ENCODE peak calls at places on chromosome 1, in seven cellular contexts. P, Y, D, F, N, C and L are unnamed samples.

GRCh38 chr1:193434319-193434718 is 247.9 kb upstream of the B3GALT2 start:
- DNase-seq in P (no peak), Y (no peak), D (peak; percentile 50), F (peak; percentile 69), N (no peak), C (no peak), L (no peak)

GRCh38 chr1:52402860-52403240 is 1.4 kb downstream of the ORC1 start:
- DNase-seq in P (no peak), Y (no peak), D (no peak), F (no peak), N (no peak), C (no peak), L (no peak)

GRCh38 chr1:6486433-6487011 is 4.9 kb downstream of the PLEKHG5 start:
- DNase-seq in P (peak; percentile 94), Y (peak; percentile 87), D (peak; percentile 92), F (peak; percentile 91), N (peak; percentile 97), C (peak; percentile 81), L (peak; percentile 93)

GRCh38 chr1:67748630-67749029 is 63.6 kb downstream of the GADD45A start:
- DNase-seq in P (no peak), Y (no peak), D (peak; percentile 48), F (peak; percentile 52), N (no peak), C (no peak), L (no peak)

GRCh38 chr1:153510984-153511410 is 24.8 kb downstream of the S100A6 start:
- DNase-seq in P (peak; percentile 90), Y (peak; percentile 62), D (peak; percentile 81), F (peak; percentile 86), N (peak; percentile 95), C (peak; percentile 85), L (peak; percentile 94)

GRCh38 chr1:180800945-180801344 is 111.8 kb upstream of the KIAA1614 start:
- DNase-seq in P (no peak), Y (no peak), D (no peak), F (no peak), N (no peak), C (peak; percentile 70), L (peak; percentile 76)

GRCh38 chr1:212470059-212470458 is 37.3 kb downstream of the NENF start:
- DNase-seq in P (no peak), Y (no peak), D (peak; percentile 43), F (peak; percentile 95), N (peak; percentile 97), C (no peak), L (peak; percentile 56)

GRCh38 chr1:60970081-60970509 is 112.3 kb upstream of the NFIA start:
- DNase-seq in P (no peak), Y (peak; percentile 29), D (peak; percentile 76), F (peak; percentile 17), N (no peak), C (no peak), L (peak; percentile 14)

GRCh38 chr1:232905324-232906034 is 44.9 kb upstream of the NTPCR start:
- DNase-seq in P (no peak), Y (no peak), D (peak; percentile 55), F (peak; percentile 17), N (no peak), C (no peak), L (no peak)

GRCh38 chr1:233409540-233409939 is 82.0 kb downstream of the MAP3K21 start:
- DNase-seq in P (no peak), Y (no peak), D (no peak), F (no peak), N (no peak), C (no peak), L (no peak)

GRCh38 chr1:59081795-59082194 is 215.1 kb upstream of the FGGY start:
- DNase-seq in P (no peak), Y (no peak), D (no peak), F (peak; percentile 70), N (no peak), C (no peak), L (no peak)

GRCh38 chr1:69913967-69914366 is 291.4 kb downstream of the LRRC40 start:
- DNase-seq in P (no peak), Y (no peak), D (peak; percentile 14), F (no peak), N (no peak), C (no peak), L (no peak)

GRCh38 chr1:164423136-164423535 is 135.8 kb upstream of the PBX1 start:
- DNase-seq in P (no peak), Y (no peak), D (no peak), F (no peak), N (no peak), C (no peak), L (no peak)

GRCh38 chr1:186829679-186830587 is 1.2 kb downstream of the PLA2G4A start:
- DNase-seq in P (no peak), Y (no peak), D (peak; percentile 28), F (no peak), N (no peak), C (no peak), L (no peak)

GRCh38 chr1:164648211-164649080 is 89.5 kb downstream of the PBX1 start:
- DNase-seq in P (no peak), Y (no peak), D (no peak), F (no peak), N (no peak), C (no peak), L (no peak)

GRCh38 chr1:11514366-11514765 is 35.4 kb downstream of the DISP3 start:
- DNase-seq in P (no peak), Y (no peak), D (no peak), F (no peak), N (peak; percentile 56), C (no peak), L (no peak)

GRCh38 chr1:53344921-53345838 is 17.3 kb upstream of the LRP8 start:
- DNase-seq in P (no peak), Y (no peak), D (no peak), F (no peak), N (peak; percentile 64), C (no peak), L (no peak)

GRCh38 chr1:237000191-237000590 is 4.0 kb downstream of the MT1HL1 start:
- DNase-seq in P (no peak), Y (no peak), D (no peak), F (no peak), N (no peak), C (no peak), L (no peak)

GRCh38 chr1:24415910-24416665 is 486 bp downstream of the NIPAL3 start:
- DNase-seq in P (peak; percentile 22), Y (no peak), D (no peak), F (peak; percentile 66), N (no peak), C (peak; percentile 35), L (peak; percentile 60)

GRCh38 chr1:178060789-178061556 is 32.9 kb upstream of the RASAL2 start:
- DNase-seq in P (no peak), Y (no peak), D (peak; percentile 63), F (peak; percentile 76), N (no peak), C (peak; percentile 52), L (no peak)

GRCh38 chr1:6300342-6301141 is 39.6 kb upstream of the GPR153 start:
- DNase-seq in P (no peak), Y (no peak), D (no peak), F (no peak), N (no peak), C (no peak), L (peak; percentile 21)

GRCh38 chr1:16187748-16188401 is 24.6 kb downstream of the ARHGEF19 start:
- DNase-seq in P (peak; percentile 85), Y (peak; percentile 59), D (peak; percentile 83), F (peak; percentile 87), N (peak; percentile 95), C (peak; percentile 21), L (peak; percentile 83)

GRCh38 chr1:14602131-14602530 is 3.6 kb downstream of the KAZN start:
- DNase-seq in P (no peak), Y (no peak), D (peak; percentile 75), F (no peak), N (peak; percentile 91), C (peak; percentile 3), L (peak; percentile 41)

GRCh38 chr1:180286417-180286816 is 56.4 kb downstream of the LHX4 start:
- DNase-seq in P (no peak), Y (no peak), D (peak; percentile 36), F (no peak), N (no peak), C (no peak), L (no peak)

GRCh38 chr1:52487632-52488031 is 65.3 kb downstream of the TUT4 start:
- DNase-seq in P (no peak), Y (no peak), D (no peak), F (no peak), N (no peak), C (no peak), L (no peak)

GRCh38 chr1:53735681-53736080 is 3.3 kb downstream of the GLIS1 start:
- DNase-seq in P (no peak), Y (no peak), D (no peak), F (no peak), N (peak; percentile 52), C (no peak), L (no peak)

GRCh38 chr1:192516776-192517297 is 58.7 kb upstream of the RGS1 start:
- DNase-seq in P (no peak), Y (no peak), D (peak; percentile 96), F (peak; percentile 26), N (no peak), C (no peak), L (peak; percentile 87)

GRCh38 chr1:206540044-206540758 is 32.9 kb downstream of the RASSF5 start:
- DNase-seq in P (no peak), Y (no peak), D (no peak), F (no peak), N (no peak), C (no peak), L (no peak)

GRCh38 chr1:33119532-33120217 is 38.7 kb downstream of the AZIN2 start:
- DNase-seq in P (no peak), Y (no peak), D (no peak), F (no peak), N (peak; percentile 82), C (no peak), L (peak; percentile 30)